ENCODE peak calls at places on chromosomes 4 and X, in seven cellular contexts. U, S, P, M, W, R and J are unnamed samples.
A peak's percentile ranks its signal among the peaks of the same experiment; 100 is the strongest.

GRCh38 chrX:80721186-80721585 is 88.5 kb downstream of the BRWD3 start:
- DNase-seq in U (no peak), S (no peak), P (no peak), M (no peak), W (no peak), R (no peak), J (no peak)

GRCh38 chr4:10593130-10593529 is 91.4 kb downstream of the CLNK start:
- DNase-seq in U (no peak), S (no peak), P (no peak), M (no peak), W (no peak), R (no peak), J (no peak)

GRCh38 chrX:110964761-110965160 is 131.2 kb upstream of the PAK3 start:
- DNase-seq in U (no peak), S (no peak), P (no peak), M (no peak), W (no peak), R (no peak), J (no peak)

GRCh38 chr4:6229095-6229494 is 28.7 kb upstream of the JAKMIP1 start:
- DNase-seq in U (no peak), S (no peak), P (peak; percentile 9), M (no peak), W (no peak), R (no peak), J (no peak)

GRCh38 chr4:47926667-47927258 is 12.4 kb upstream of the NFXL1 start:
- DNase-seq in U (peak; percentile 51), S (peak; percentile 24), P (no peak), M (peak; percentile 59), W (peak; percentile 60), R (peak; percentile 54), J (no peak)

GRCh38 chrX:141341743-141342142 is 99.4 kb upstream of the SPANXC start:
- DNase-seq in U (no peak), S (no peak), P (no peak), M (no peak), W (no peak), R (no peak), J (no peak)

GRCh38 chr4:46392421-46392820 is 2.5 kb upstream of the GABRA2 start:
- DNase-seq in U (no peak), S (no peak), P (no peak), M (no peak), W (no peak), R (no peak), J (no peak)

GRCh38 chr4:87839309-87839946 is 6.7 kb downstream of the MEPE start:
- DNase-seq in U (no peak), S (no peak), P (no peak), M (no peak), W (peak; percentile 23), R (no peak), J (no peak)

GRCh38 chr4:26069218-26069617 is 155.2 kb downstream of the SMIM20 start:
- DNase-seq in U (no peak), S (no peak), P (no peak), M (no peak), W (no peak), R (no peak), J (no peak)

GRCh38 chrX:2767631-2768455 is 16.0 kb downstream of the XG start:
- DNase-seq in U (peak; percentile 22), S (peak; percentile 38), P (no peak), M (no peak), W (no peak), R (peak; percentile 25), J (no peak)

GRCh38 chr4:16158504-16158852 is 67.8 kb downstream of the TAPT1 start:
- DNase-seq in U (peak; percentile 83), S (no peak), P (no peak), M (peak; percentile 78), W (no peak), R (no peak), J (no peak)

GRCh38 chr4:16162891-16163290 is 63.4 kb downstream of the TAPT1 start:
- DNase-seq in U (no peak), S (no peak), P (no peak), M (no peak), W (no peak), R (no peak), J (no peak)

GRCh38 chr4:16159321-16159720 is 67.0 kb downstream of the TAPT1 start:
- DNase-seq in U (peak; percentile 32), S (no peak), P (no peak), M (no peak), W (no peak), R (no peak), J (no peak)

GRCh38 chr4:16160457-16160856 is 65.8 kb downstream of the TAPT1 start:
- DNase-seq in U (no peak), S (no peak), P (no peak), M (no peak), W (no peak), R (no peak), J (no peak)

GRCh38 chr4:16161866-16162408 is 64.3 kb downstream of the TAPT1 start:
- DNase-seq in U (no peak), S (no peak), P (no peak), M (no peak), W (no peak), R (no peak), J (no peak)
- TF ChIP-seq CTCF in U (no peak), S (no peak), P (no peak), M (peak; percentile 41), W (no peak), R (no peak), J (no peak)

DNA sequence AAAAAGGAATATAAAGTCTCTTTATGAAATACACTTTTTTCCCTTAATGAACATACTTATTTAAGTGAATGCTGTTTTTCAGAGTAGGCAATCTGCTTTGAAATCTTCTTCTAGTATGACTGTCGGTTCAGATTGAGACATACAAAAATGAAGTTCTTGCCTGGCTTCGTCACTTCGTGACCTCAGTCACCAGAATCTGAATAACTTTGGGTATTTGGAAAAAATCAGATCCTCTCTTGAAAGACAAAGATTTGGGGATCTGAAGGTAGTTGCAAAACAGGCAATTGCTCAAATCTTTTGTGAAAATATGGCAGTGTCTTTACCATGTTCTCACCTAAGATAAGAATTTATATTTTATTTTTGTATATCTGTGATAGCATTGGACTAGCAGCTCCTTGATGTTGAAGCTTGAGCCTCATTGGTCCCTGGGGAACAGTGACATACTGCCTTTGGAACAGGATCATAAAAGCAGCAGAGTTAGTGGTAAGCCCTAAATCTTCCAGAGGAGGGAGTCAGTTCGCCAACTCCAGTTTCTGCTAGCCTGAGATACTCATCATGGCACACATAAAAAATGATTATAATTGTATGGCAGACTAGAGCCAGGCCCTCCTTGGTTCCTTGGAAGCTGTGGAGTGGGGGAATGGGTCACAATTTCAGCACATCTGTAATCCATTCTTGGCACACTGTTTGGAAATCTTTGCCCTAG is 4.9 kb downstream of the ARFIP1 start:
- DNase-seq in U (peak; percentile 16), S (peak; percentile 11), P (no peak), M (no peak), W (no peak), R (no peak), J (no peak)
- TF ChIP-seq CTCF in U (peak; percentile 11), S (no peak), P (no peak), M (no peak), W (no peak), R (no peak), J (no peak)

DNA sequence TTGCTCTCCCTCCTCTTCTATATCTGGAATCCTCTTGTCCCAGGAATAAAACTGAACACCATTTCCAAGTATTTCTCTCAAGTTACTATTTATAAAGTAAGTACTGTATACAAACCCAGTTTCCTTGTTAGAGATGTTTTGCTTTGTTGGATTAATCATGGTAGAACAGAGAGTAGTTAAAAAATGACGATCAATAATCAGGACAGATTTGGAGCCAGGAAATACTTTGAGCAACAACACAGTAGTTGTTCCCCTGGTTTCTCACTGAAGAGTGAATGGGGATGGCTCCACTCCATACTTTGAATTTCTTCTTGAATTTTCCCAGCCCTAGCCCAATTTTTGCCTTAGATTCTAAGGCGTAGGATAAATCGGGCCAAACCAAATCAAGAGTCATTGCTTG is 21.4 kb downstream of the MGST2 start:
- DNase-seq in U (no peak), S (no peak), P (no peak), M (no peak), W (no peak), R (no peak), J (no peak)
- TF ChIP-seq CTCF in U (no peak), S (no peak), P (no peak), M (no peak), W (no peak), R (no peak), J (no peak)

DNA sequence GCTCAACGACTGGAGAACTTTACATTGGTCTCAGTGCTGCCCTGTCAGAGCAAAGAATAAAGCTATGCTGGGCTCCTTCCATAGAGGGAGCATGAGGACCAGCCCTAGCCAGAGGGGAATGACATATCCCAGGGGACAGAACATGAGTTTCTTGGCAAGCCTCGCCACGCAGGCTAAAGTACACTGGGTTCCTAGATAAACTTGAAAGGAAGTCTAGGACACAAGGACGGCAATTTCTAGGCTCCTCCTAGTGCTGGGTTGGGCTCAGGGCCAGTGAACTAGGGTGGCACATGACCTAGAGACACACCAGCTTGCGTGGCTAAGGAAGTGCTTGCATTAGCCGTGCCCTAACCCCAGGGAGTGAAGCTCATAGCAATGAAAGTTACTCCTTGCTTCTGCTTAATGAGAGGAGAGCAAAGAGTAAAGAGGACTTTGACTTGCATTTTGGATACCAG is 141.0 kb downstream of the MAB21L2 start:
- DNase-seq in U (peak; percentile 92), S (no peak), P (peak; percentile 80), M (peak; percentile 90), W (no peak), R (no peak), J (peak; percentile 23)
- TF ChIP-seq CTCF in U (peak; percentile 70), S (no peak), P (no peak), M (peak; percentile 71), W (peak; percentile 10), R (no peak), J (no peak)

DNA sequence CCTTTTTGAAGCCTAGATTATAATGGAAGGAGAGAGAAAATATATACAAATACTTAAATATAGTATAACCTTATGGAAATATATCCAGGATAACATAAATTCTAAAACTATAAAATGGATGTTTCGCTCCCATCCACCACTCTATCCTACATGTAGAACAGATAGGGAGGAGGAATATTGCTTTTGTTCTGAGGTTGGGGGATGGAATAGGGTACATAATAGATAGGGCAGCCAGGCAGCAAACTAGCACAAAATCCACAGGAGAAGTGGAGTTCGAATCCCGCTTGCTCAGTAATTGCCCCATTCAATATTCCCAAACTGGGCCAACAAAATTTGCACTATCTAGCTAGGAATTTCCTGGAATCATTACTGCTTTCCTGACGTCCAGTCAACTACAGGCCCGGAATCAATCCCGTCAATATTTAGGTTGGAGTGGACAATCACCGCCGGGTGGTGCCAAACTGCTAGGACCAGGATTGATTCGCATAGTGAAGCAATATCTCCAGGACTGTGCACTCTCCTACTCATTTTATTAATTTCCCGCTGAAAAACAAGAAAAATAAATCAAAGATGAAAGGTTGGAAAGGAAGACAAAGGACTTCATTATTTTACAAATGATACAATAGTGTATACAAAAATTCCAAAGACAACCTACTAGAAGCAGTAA is 40.4 kb upstream of the PAPSS1 start:
- DNase-seq in U (peak; percentile 67), S (peak; percentile 7), P (no peak), M (peak; percentile 74), W (no peak), R (no peak), J (no peak)
- TF ChIP-seq CTCF in U (peak; percentile 58), S (peak; percentile 48), P (no peak), M (peak; percentile 62), W (no peak), R (no peak), J (no peak)